ENCODE peak calls at places on chromosomes 1 and 21, in five cellular contexts. X is GM23248; T is tibial nerve; R is CD8-positive, alpha-beta memory T cell; P is transverse colon. Q is an unnamed sample. For H3K4me1, the result is how much of the 10 kb centered on the place peaks cover.

GRCh38 chr1:185654952-185655314 is 79.3 kb upstream of the HMCN1 start:
- DNase-seq in R (no peak), T (no peak), P (no peak), X (no peak), Q (no peak)

GRCh38 chr1:221765527-221765926 is 23.6 kb upstream of the DUSP10 start:
- DNase-seq in P (no peak), T (no peak), R (no peak), X (peak), Q (no peak)

GRCh38 chr1:243254233-243254926 is 701 bp downstream of the CEP170 start:
- DNase-seq in R (peak), P (peak), X (peak), T (peak), Q (peak)

GRCh38 chr1:36008546-36009197 is 75.2 kb upstream of the TEKT2 start:
- DNase-seq in P (no peak), X (peak), T (no peak), R (no peak), Q (no peak)

GRCh38 chr1:86062458-86062857 is 94.1 kb downstream of the COL24A1 start:
- DNase-seq in R (no peak), P (no peak), X (peak), T (no peak), Q (no peak)

GRCh38 chr1:26538480-26539412 is 9.2 kb downstream of the RPS6KA1 start:
- DNase-seq in R (peak), T (no peak), X (peak), P (peak), Q (peak)

GRCh38 chr1:96790599-96790998 is 69.0 kb downstream of the PTBP2 start:
- DNase-seq in X (peak), R (no peak), P (no peak), T (no peak), Q (no peak)

GRCh38 chr1:183228650-183229220 is 42.7 kb downstream of the LAMC2 start:
- DNase-seq in T (no peak), P (no peak), X (no peak), R (no peak), Q (no peak)

GRCh38 chr1:65339866-65340483 is 30.6 kb downstream of the DNAJC6 start:
- DNase-seq in R (no peak), P (no peak), T (no peak), X (peak), Q (peak)

GRCh38 chr1:169523904-169524303 is 38.2 kb upstream of the SLC19A2 start:
- DNase-seq in X (no peak), R (no peak), P (no peak), T (no peak), Q (no peak)

GRCh38 chr1:46043491-46044017 is 88.9 kb downstream of the PIK3R3 start:
- DNase-seq in T (no peak), R (no peak), X (no peak), P (peak), Q (no peak)

GRCh38 chr1:171457412-171457811 is 27.9 kb upstream of the PRRC2C start:
- DNase-seq in X (peak), R (no peak), T (no peak), P (no peak), Q (no peak)

GRCh38 chr1:234000557-234001081 is 96.1 kb downstream of the SLC35F3 start:
- DNase-seq in X (no peak), T (no peak), R (no peak), P (no peak), Q (no peak)

GRCh38 chr1:88141499-88142074 is 542.5 kb upstream of the PKN2 start:
- DNase-seq in R (no peak), X (no peak), T (no peak), P (no peak), Q (peak)

GRCh38 chr1:110765640-110766335 is 91.0 kb upstream of the KCNA3 start:
- DNase-seq in R (peak), T (peak), P (peak), X (peak), Q (peak)

GRCh38 chr1:8789314-8790214 is 27.9 kb downstream of the RERE start:
- DNase-seq in T (no peak), R (no peak), X (no peak), P (no peak), Q (no peak)

GRCh38 chr1:203175237-203176181 is at the start of gene MYBPH:
- DNase-seq in X (no peak), R (no peak), T (peak), P (no peak), Q (no peak)

GRCh38 chr1:19597463-19598309 is 46.4 kb upstream of the NBL1 start:
- DNase-seq in X (peak), T (peak), R (no peak), P (no peak), Q (peak)

GRCh38 chr1:8816831-8817412 is 518 bp downstream of the RERE start:
- DNase-seq in X (peak), T (peak), P (peak), R (peak), Q (peak)

GRCh38 chr1:90472775-90473174 is 244.3 kb downstream of the BARHL2 start:
- DNase-seq in R (no peak), T (no peak), P (no peak), X (no peak), Q (no peak)

GRCh38 chr1:26084091-26084561 is 16.7 kb upstream of the TRIM63 start:
- DNase-seq in R (no peak), X (peak), T (no peak), P (no peak), Q (no peak)

GRCh38 chr1:101592861-101593260 is 356.0 kb downstream of the S1PR1 start:
- DNase-seq in P (no peak), X (no peak), R (no peak), T (no peak), Q (no peak)

GRCh38 chr1:77536813-77537212 is 145.6 kb downstream of the ZZZ3 start:
- DNase-seq in P (no peak), T (no peak), X (peak), R (no peak), Q (no peak)

GRCh38 chr1:192792628-192793027 is 16.2 kb upstream of the RGS2 start:
- DNase-seq in R (no peak), T (no peak), P (no peak), X (no peak), Q (no peak)

GRCh38 chr21:25118648-25119047 is 488.6 kb downstream of the MRPL39 start:
- DNase-seq in P (no peak), R (no peak), T (no peak), X (no peak), Q (no peak)

GRCh38 chr1:174769961-174770549 is 229.7 kb upstream of the CACYBP start:
- DNase-seq in X (peak), R (no peak), P (no peak), T (no peak), Q (peak)

GRCh38 chr1:201185527-201186128 is 5.0 kb upstream of the IGFN1 start:
- DNase-seq in R (no peak), T (no peak), X (no peak), P (no peak), Q (no peak)

GRCh38 chr1:52929019-52929418 is 1.9 kb downstream of the SCP2 start:
- DNase-seq in T (no peak), P (no peak), R (no peak), X (no peak), Q (no peak)

GRCh38 chr1:211742889-211743529 is 67.6 kb upstream of the NEK2 start:
- DNase-seq in X (no peak), T (no peak), R (no peak), P (no peak), Q (no peak)

GRCh38 chr1:175506081-175506480 is 237.3 kb downstream of the TNR start:
- DNase-seq in T (no peak), X (no peak), R (no peak), P (no peak), Q (no peak)

GRCh38 chr1:154199563-154199879 is 6.6 kb downstream of the CFAP141 start:
- DNase-seq in P (no peak), R (no peak), X (peak), T (no peak), Q (no peak)

GRCh38 chr21:30336596-30336995 is 898 bp downstream of the KRTAP27-1 start:
- DNase-seq in P (no peak), X (peak), R (no peak), T (no peak), Q (no peak)

GRCh38 chr1:1916882-1917281 is 1.8 kb downstream of the CALML6 start:
- DNase-seq in P (peak), R (no peak), T (no peak), X (no peak), Q (no peak)

GRCh38 chr21:44439211-44439600 is 16.1 kb upstream of the LRRC3 start:
- DNase-seq in T (no peak), X (no peak), R (no peak), P (no peak), Q (no peak)

GRCh38 chr1:180233191-180234011 is 3.3 kb downstream of the LHX4 start:
- DNase-seq in X (no peak), R (no peak), P (no peak), T (no peak), Q (no peak)
- H3K4me3 ChIP-seq in X (no peak), R (no peak), P (no peak), T (no peak), Q (no peak)

DNA sequence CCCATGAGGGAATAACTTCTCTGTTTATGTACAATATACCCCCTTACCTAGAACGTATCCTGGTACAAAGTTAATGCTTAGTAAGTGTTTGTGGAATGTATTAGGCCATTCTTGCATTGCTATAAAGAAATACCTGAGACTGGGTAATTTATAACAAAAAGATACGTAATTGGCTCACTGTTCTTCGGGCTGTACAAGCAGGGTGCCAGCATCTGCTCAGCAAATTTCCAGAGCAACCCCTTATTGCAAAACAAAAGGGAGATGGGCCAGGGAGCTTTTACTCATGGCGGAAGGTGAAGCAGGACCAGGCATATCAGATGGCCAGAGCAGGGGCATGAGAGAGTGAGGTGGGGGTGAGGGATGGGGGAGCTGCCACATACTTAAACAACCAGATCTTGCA is 123.4 kb upstream of the C8B start:
- DNase-seq in P (no peak), T (no peak), R (no peak), X (no peak), Q (no peak)
- H3K4me1 ChIP-seq in P (under half), T (under half), R (under half), X (under half), Q (under half)

GRCh38 chr1:61875198-61875597 is 132.9 kb downstream of the PATJ start:
- DNase-seq in X (no peak), R (no peak), T (no peak), P (no peak), Q (no peak)
- H3K4me3 ChIP-seq in X (no peak), R (no peak), T (no peak), P (no peak), Q (no peak)

DNA sequence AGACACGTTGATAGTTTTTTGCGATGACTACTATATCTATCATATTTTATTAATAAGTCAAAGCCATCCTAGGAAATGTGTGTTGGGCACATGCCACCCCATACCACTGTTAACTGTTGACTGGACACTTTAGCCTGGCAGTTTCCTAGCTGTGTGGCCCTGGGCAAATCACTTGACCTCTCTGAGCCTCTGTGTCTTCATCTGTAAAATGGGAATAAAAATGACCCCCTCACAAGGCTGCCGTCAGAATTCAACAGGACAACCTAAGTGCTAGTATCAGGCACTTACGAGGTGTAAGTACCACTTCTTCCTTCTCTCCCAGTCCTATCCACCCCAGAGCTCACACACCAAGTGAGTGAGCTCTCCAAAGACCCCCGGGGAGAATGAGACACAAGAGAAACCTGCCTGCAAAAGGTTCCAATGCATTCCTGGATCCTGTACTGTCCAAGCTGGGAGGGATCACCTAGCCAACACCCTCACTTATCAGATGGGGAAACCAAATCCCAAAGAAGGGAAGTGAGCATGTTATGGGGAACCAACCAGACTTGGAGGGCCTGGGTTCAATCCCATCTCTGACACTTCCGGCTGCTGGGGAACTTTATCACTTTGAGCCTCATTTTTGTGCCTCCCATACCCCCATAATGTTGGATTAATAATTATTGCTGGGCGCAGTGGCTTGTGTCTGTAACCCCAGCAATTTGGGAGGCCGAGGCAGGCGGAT is 24.9 kb downstream of the HSPG2 start:
- DNase-seq in R (no peak), P (no peak), X (no peak), T (no peak), Q (no peak)
- H3K4me1 ChIP-seq in R (under half), P (half or more), X (half or more), T (under half), Q (under half)

DNA sequence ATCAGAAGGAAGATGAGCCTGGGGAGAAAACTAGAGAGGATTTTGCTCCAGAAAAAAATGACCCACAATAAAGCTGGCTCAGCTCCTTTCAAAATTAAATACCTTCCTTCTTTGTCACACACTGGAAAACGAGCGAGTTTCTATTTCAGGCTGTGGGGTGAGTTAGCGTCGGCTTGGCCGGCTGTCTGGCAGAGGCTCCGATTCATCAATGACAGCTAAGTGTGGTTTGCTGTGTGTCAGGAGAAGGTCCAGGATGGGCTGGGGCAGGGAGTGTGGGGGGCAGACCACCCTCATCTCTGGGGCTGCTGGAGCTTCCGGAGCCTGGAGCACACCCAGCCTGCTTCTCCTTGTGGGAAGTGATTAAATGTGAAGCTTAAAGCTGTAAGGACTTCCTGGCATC is 120.2 kb downstream of the ETS2 start:
- DNase-seq in P (peak), T (peak), X (peak), R (no peak), Q (peak)
- H3K4me3 ChIP-seq in P (no peak), T (peak), X (peak), R (no peak), Q (no peak)